ENCODE peak calls at places on chromosomes 11 and 22, in five cellular contexts. M, H, N, O and P are unnamed samples. For H3K36me3, the result is how much of the 10 kb centered on the place peaks cover.

GRCh38 chr11:120031612-120032600 is 106.0 kb downstream of the TRIM29 start:
- DNase-seq in M (no peak), H (no peak), N (no peak), O (no peak), P (no peak)

GRCh38 chr11:107707128-107707760 is 4.6 kb downstream of the SLN start:
- DNase-seq in M (no peak), H (no peak), N (no peak), O (no peak), P (no peak)

GRCh38 chr11:59754859-59755700 is at the start of gene STX3:
- DNase-seq in M (peak), H (peak), N (peak), O (peak), P (peak)

GRCh38 chr11:129208863-129209262 is 16.7 kb upstream of the ARHGAP32 start:
- DNase-seq in M (no peak), H (no peak), N (no peak), O (no peak), P (no peak)

GRCh38 chr11:64125676-64126075 is 40.2 kb downstream of the MACROD1 start:
- DNase-seq in M (no peak), H (no peak), N (no peak), O (no peak), P (no peak)

GRCh38 chr11:18368236-18368635 is 26.1 kb upstream of the LDHA start:
- DNase-seq in M (no peak), H (no peak), N (no peak), O (no peak), P (peak)

GRCh38 chr11:5618807-5619206 is 6.0 kb upstream of the TRIM34 start:
- DNase-seq in M (no peak), H (no peak), N (no peak), O (no peak), P (peak)

GRCh38 chr22:17368144-17368726 is 1.0 kb upstream of the CECR2 start:
- DNase-seq in M (no peak), H (no peak), N (no peak), O (no peak), P (no peak)

GRCh38 chr22:29842172-29842571 is 4.1 kb upstream of the ASCC2 start:
- DNase-seq in M (no peak), H (no peak), N (no peak), O (no peak), P (no peak)

GRCh38 chr22:29842740-29843139 is 4.7 kb upstream of the ASCC2 start:
- DNase-seq in M (no peak), H (no peak), N (no peak), O (no peak), P (peak)

GRCh38 chr22:29840498-29840897 is 2.4 kb upstream of the ASCC2 start:
- DNase-seq in M (no peak), H (no peak), N (no peak), O (no peak), P (peak)

GRCh38 chr22:29837780-29838598 is at the start of gene ASCC2:
- DNase-seq in M (peak), H (peak), N (peak), O (peak), P (peak)

DNA sequence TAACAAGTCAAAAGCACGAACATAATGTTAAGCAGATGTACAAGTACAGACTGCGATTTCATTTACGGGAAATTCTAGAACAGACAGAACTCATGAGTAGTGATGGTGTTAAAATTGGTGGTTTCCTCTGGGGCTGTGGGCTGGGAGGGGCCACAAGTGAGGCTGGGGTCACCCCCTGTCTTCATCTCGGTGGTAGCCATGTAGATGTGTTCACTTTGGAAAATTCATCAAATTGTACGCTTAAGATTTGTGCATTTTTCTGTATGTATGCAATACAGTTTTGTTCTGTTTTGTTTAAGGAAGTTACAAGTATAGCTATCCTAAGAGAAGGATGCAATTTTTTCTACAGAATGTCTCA is 504 bp upstream of the ASCC2 start:
- DNase-seq in M (no peak), H (no peak), N (no peak), O (no peak), P (no peak)
- H3K4me3 ChIP-seq in M (peak), H (peak), N (no peak), O (peak), P (peak)

GRCh38 chr22:20552913-20553401 is 45.5 kb downstream of the MED15 start:
- DNase-seq in M (no peak), H (peak), N (no peak), O (no peak), P (no peak)
- H3K36me3 ChIP-seq in M (half or more), H (under half), N (under half), O (half or more), P (under half)

DNA sequence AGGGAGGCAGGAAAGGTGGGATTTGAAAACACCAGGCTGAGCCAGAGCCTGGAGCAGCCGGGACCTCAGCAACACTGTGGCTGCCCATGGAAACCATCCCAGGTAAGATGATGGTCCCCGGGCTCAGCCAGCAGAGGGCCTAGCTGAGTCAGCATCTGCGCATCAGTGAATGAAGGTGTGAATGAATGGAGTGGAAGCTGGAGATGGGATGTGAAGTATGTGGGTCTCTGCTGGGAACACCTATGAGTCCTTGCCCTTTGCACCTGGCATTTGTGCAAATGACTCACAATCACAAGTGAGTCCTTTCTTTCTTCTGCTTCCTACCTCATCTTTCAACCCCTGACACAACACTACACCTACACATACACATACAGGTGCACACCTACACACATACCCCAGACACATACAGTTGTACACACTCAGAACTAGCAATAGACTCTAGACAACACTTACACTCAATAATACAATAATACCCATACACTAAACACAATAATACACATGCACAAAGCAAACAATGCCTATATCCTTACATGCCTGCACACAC is 62.8 kb upstream of the PRDM11 start:
- DNase-seq in M (peak), H (no peak), N (no peak), O (no peak), P (peak)
- TF ChIP-seq CTCF in M (peak), H (no peak), N (no peak), O (no peak), P (peak)

GRCh38 chr22:35835267-35835997 is 117.8 kb downstream of the APOL5 start:
- DNase-seq in M (no peak), H (no peak), N (no peak), O (no peak), P (peak)

GRCh38 chr22:35837328-35837727 is 119.7 kb downstream of the APOL5 start:
- DNase-seq in M (no peak), H (no peak), N (no peak), O (no peak), P (no peak)

GRCh38 chr22:35830305-35830704 is 112.6 kb downstream of the APOL5 start:
- DNase-seq in M (no peak), H (no peak), N (no peak), O (no peak), P (no peak)

GRCh38 chr22:35835998-35836691 is 118.5 kb downstream of the APOL5 start:
- DNase-seq in M (no peak), H (peak), N (peak), O (peak), P (peak)

DNA sequence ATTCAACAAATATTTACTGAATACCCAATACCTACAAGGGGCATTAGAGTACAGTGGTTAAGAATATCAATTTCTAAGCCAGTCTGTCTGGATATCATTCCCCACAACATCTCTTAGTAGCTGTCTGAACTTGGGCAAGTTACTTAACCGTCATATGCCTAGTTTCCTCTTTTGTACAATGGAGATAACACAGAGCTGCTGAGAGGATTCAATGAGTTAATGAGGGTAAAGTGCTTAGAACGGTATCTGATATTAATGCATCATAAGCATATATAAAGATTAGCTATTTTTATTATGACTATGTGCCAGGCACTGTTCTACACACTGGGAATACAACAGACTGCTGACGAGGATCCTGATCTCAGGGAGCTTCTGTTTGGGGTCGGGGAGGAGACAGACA is 116.4 kb downstream of the APOL5 start:
- DNase-seq in M (no peak), H (no peak), N (no peak), O (no peak), P (no peak)
- H3K4me3 ChIP-seq in M (no peak), H (no peak), N (no peak), O (no peak), P (no peak)

DNA sequence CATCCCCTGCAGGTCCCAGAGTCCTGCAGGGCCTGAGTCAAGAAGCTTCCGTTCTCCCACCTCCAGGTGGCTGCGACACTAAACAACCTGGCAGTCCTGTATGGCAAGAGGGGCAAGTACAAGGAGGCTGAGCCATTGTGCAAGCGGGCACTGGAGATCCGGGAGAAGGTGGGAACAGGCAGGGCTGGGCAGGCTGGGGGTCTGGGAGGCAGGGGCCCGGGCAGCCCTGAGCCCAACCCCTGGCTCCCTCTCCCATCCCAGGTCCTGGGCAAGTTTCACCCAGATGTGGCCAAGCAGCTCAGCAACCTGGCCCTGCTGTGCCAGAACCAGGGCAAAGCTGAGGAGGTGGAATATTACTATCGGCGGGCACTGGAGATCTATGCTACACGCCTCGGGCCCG is 4.7 kb upstream of the RAB1B start:
- DNase-seq in M (no peak), H (no peak), N (no peak), O (no peak), P (no peak)
- H3K36me3 ChIP-seq in M (half or more), H (under half), N (under half), O (half or more), P (under half)

GRCh38 chr11:123707206-123707605 is 34.3 kb downstream of the ZNF202 start:
- DNase-seq in M (no peak), H (no peak), N (no peak), O (no peak), P (no peak)

GRCh38 chr11:123702137-123702536 is 39.3 kb downstream of the ZNF202 start:
- DNase-seq in M (no peak), H (no peak), N (no peak), O (peak), P (no peak)

GRCh38 chr11:123704341-123704740 is 37.1 kb downstream of the ZNF202 start:
- DNase-seq in M (no peak), H (no peak), N (no peak), O (no peak), P (no peak)

GRCh38 chr11:123707606-123708205 is 33.8 kb downstream of the ZNF202 start:
- DNase-seq in M (peak), H (peak), N (peak), O (no peak), P (peak)
- TF ChIP-seq CTCF in M (peak), H (peak), N (peak), O (peak), P (peak)

DNA sequence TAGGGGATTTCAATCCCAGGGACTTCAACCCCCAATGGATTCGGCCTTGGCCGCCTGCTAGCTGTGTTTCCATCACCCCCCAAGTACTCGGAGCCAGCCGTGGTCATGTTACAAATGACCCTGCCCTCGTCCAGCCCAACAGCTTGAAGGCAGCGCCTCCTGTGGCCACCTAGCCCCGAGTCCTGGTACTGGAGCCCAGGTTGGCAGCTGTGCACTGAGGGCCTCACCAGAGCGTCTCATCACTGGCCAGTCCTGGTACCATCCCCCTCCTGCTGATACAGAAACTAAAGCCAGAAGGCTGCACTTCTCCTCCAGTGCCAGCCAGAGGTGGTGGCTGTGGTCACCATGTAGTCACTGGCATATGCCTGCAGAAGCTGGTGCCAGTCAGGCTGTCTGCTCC is 44.9 kb upstream of the FADD start:
- DNase-seq in M (no peak), H (no peak), N (no peak), O (no peak), P (no peak)
- H3K4me3 ChIP-seq in M (no peak), H (no peak), N (no peak), O (no peak), P (no peak)